ENCODE peak calls at places on chromosomes 6 and 20, in five cellular contexts. I is breast epithelium, R is A549, T is thyroid gland, X is body of pancreas. E is an unnamed sample. For H3K4me1, the result is how much of the 10 kb centered on the place peaks cover.

GRCh38 chr6:127077886-127078285 is 40.6 kb upstream of the RSPO3 start:
- DNase-seq in I (no peak), R (no peak), T (no peak), X (no peak), E (no peak)

GRCh38 chr20:37220796-37221195 is 40.8 kb downstream of the GHRH start:
- DNase-seq in I (no peak), R (no peak), T (no peak), X (no peak), E (no peak)

GRCh38 chr20:701401-702129 is 26.0 kb upstream of the SCRT2 start:
- DNase-seq in I (peak), R (no peak), T (no peak), X (no peak), E (peak)

GRCh38 chr6:31834704-31835375 is 7.3 kb downstream of the HSPA1B start:
- DNase-seq in I (peak), R (peak), T (peak), X (peak), E (peak)

GRCh38 chr20:19969507-19970255 is 47.5 kb upstream of the NAA20 start:
- DNase-seq in I (no peak), R (no peak), T (no peak), X (no peak), E (no peak)

GRCh38 chr6:165800337-165800736 is 137.3 kb upstream of the PDE10A start:
- DNase-seq in I (no peak), R (no peak), T (no peak), X (no peak), E (no peak)

GRCh38 chr6:170270984-170271593 is 19.8 kb downstream of the DLL1 start:
- DNase-seq in I (no peak), R (no peak), T (no peak), X (no peak), E (no peak)

GRCh38 chr20:51322164-51322707 is 220.3 kb downstream of the NFATC2 start:
- DNase-seq in I (no peak), R (no peak), T (no peak), X (no peak), E (no peak)

GRCh38 chr6:43070028-43070632 is 6.0 kb upstream of the PTK7 start:
- DNase-seq in I (no peak), R (peak), T (no peak), X (no peak), E (no peak)

GRCh38 chr20:9999660-10000059 is 35.1 kb upstream of the ANKEF1 start:
- DNase-seq in I (no peak), R (peak), T (no peak), X (peak), E (no peak)

GRCh38 chr6:3805448-3806123 is 43.6 kb upstream of the FAM50B start:
- DNase-seq in I (no peak), R (no peak), T (no peak), X (no peak), E (no peak)

GRCh38 chr6:96724641-96725040 is 112.6 kb downstream of the GPR63 start:
- DNase-seq in I (no peak), R (no peak), T (no peak), X (no peak), E (no peak)

GRCh38 chr6:24537771-24538385 is 43.1 kb downstream of the ALDH5A1 start:
- DNase-seq in I (no peak), R (no peak), T (no peak), X (no peak), E (no peak)

GRCh38 chr20:34980543-34981213 is 25.0 kb downstream of the MYH7B start:
- DNase-seq in I (no peak), R (no peak), T (no peak), X (no peak), E (no peak)

GRCh38 chr6:71338540-71339316 is 50.1 kb downstream of the OGFRL1 start:
- DNase-seq in I (no peak), R (no peak), T (no peak), X (no peak), E (no peak)

GRCh38 chr6:169857343-169858292 is 106.2 kb downstream of the ERMARD start:
- DNase-seq in I (no peak), R (no peak), T (no peak), X (no peak), E (no peak)

GRCh38 chr6:134768936-134769335 is 181.0 kb downstream of the ALDH8A1 start:
- DNase-seq in I (no peak), R (no peak), T (no peak), X (no peak), E (no peak)

GRCh38 chr6:135938588-135939215 is 87.2 kb downstream of the PDE7B start:
- DNase-seq in I (no peak), R (peak), T (no peak), X (no peak), E (no peak)

GRCh38 chr6:100464162-100464851 is 414 bp downstream of the SIM1 start:
- DNase-seq in I (no peak), R (no peak), T (no peak), X (no peak), E (no peak)

GRCh38 chr6:47097092-47097945 is 55.2 kb upstream of the ADGRF1 start:
- DNase-seq in I (no peak), R (peak), T (peak), X (peak), E (peak)

GRCh38 chr20:61271273-61272221 is 19.5 kb downstream of the CDH4 start:
- DNase-seq in I (no peak), R (no peak), T (no peak), X (no peak), E (no peak)

GRCh38 chr6:150541587-150541986 is 58.1 kb upstream of the PLEKHG1 start:
- DNase-seq in I (no peak), R (no peak), T (no peak), X (peak), E (no peak)

GRCh38 chr20:46670585-46671584 is 18.4 kb downstream of the TP53RK start:
- DNase-seq in I (no peak), R (no peak), T (no peak), X (peak), E (no peak)

GRCh38 chr6:169168302-169168630 is 85.4 kb downstream of the THBS2 start:
- DNase-seq in I (no peak), R (no peak), T (no peak), X (no peak), E (no peak)

GRCh38 chr6:129793447-129793846 is 67.7 kb downstream of the TMEM244 start:
- DNase-seq in I (no peak), R (no peak), T (no peak), X (no peak), E (no peak)

GRCh38 chr20:830011-830521 is 3.4 kb upstream of the FAM110A start:
- DNase-seq in I (peak), R (no peak), T (no peak), X (no peak), E (no peak)

GRCh38 chr6:160146454-160147145 is 25.0 kb downstream of the SLC22A1 start:
- DNase-seq in I (no peak), R (no peak), T (no peak), X (no peak), E (no peak)

GRCh38 chr20:63025534-63026331 is 19.0 kb upstream of the BHLHE23 start:
- DNase-seq in I (no peak), R (peak), T (no peak), X (no peak), E (no peak)

GRCh38 chr20:36399969-36400545 is 93.9 kb downstream of the DLGAP4 start:
- DNase-seq in I (no peak), R (no peak), T (no peak), X (no peak), E (no peak)

GRCh38 chr6:22236626-22237414 is 60.0 kb downstream of the PRL start:
- DNase-seq in I (no peak), R (peak), T (no peak), X (no peak), E (no peak)

GRCh38 chr6:161194374-161194773 is 79.5 kb downstream of the AGPAT4 start:
- DNase-seq in I (no peak), R (no peak), T (no peak), X (no peak), E (no peak)

GRCh38 chr20:35611482-35611881 is 4.1 kb upstream of the SPAG4 start:
- DNase-seq in I (no peak), R (no peak), T (no peak), X (no peak), E (no peak)

GRCh38 chr6:112216699-112217551 is 37.4 kb downstream of the LAMA4 start:
- DNase-seq in I (no peak), R (peak), T (no peak), X (no peak), E (no peak)

GRCh38 chr20:37295001-37295400 is 5.5 kb downstream of the MANBAL start:
- DNase-seq in I (no peak), R (peak), T (no peak), X (no peak), E (no peak)

GRCh38 chr6:117465691-117466090 is 16.8 kb upstream of the DCBLD1 start:
- DNase-seq in I (no peak), R (no peak), T (no peak), X (no peak), E (no peak)

GRCh38 chr6:159056432-159056831 is 11.6 kb upstream of the TAGAP start:
- DNase-seq in I (no peak), R (no peak), T (no peak), X (no peak), E (no peak)

GRCh38 chr20:62563561-62563960 is 78.7 kb upstream of the SLCO4A1 start:
- DNase-seq in I (no peak), R (no peak), T (no peak), X (no peak), E (no peak)

GRCh38 chr6:159826968-159827647 is 27.0 kb downstream of the PNLDC1 start:
- DNase-seq in I (no peak), R (no peak), T (no peak), X (no peak), E (no peak)

GRCh38 chr20:19501476-19502115 is 256.5 kb upstream of the RIN2 start:
- DNase-seq in I (no peak), R (no peak), T (no peak), X (no peak), E (no peak)

GRCh38 chr6:44858998-44859397 is 469.1 kb upstream of the RUNX2 start:
- DNase-seq in I (no peak), R (no peak), T (no peak), X (no peak), E (no peak)

DNA sequence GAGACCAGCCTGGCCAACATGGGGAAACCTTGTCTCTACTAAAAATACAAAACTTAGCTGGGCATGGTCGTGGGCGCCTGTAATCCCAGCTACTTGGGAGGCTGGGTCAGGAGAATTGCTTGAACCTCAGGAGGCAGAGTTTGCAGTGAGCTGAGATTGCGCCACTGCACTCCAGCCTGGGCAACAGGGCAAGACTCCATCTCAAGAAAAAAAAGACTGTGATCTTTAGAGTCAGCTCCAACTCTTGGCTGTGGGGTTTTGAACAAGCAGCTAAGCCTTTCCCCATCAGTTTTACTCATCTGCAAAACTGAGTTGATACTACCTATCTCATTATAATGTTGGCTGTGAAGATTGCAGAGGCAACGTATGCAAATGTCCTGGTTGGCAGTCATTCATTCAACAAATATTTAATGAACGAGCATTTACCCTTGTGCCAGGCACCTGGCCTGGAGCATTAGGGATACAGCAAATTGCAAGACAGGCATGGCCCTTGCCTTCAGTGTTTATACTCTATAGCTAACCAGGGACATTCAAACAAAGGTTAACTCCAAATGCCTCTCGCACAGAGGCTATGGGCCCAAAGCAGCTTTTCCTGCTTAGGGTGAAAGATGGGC is 37.9 kb downstream of the ILRUN start:
- DNase-seq in I (no peak), R (no peak), T (no peak), X (no peak), E (no peak)
- H3K4me1 ChIP-seq in I (under half), R (under half), T (under half), X (under half), E (under half)

GRCh38 chr20:64079273-64080012 is at the start of gene RGS19:
- DNase-seq in I (no peak), R (peak), T (peak), X (peak), E (peak)
- TF ChIP-seq POLR2A in I (no peak), R (peak), T (no peak), X (peak), E (no peak)

DNA sequence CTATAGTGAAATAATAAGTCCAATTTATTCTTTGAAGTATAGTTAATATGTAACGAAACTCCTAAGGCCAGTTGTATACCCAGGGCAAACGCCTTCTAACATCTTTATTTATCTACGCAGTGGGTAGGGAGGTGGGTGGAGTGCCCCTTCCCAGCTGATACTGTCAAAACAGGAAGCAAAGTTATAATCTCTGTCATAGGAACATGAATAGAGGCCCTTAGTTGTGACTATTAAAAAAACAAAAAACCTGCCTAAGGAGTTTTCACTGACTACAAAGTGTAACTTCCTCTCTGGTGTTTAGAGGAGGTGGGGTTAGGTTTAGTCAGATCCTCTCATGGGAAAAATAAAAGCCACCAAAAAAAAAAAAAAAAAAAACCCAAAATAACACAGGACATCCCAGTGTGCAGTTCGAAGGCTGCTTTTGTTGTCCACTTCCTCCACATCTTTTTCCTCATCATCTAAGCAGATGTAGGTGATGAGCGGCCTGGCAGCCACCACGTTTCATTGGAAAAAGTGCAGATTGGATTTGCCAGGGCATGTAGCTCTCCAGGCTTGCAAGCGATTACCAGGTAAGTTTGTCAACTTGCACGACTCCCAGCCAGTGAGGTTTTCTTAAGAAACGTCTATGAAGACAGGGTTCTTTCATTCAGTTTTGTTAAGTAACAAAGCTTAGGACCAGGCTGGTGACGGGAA is 58.7 kb downstream of the UTRN start:
- DNase-seq in I (no peak), R (peak), T (no peak), X (no peak), E (no peak)
- H3K4me1 ChIP-seq in I (under half), R (half or more), T (half or more), X (half or more), E (under half)

GRCh38 chr6:28349892-28350737 is at the start of gene ZKSCAN3:
- DNase-seq in I (peak), R (peak), T (peak), X (peak), E (peak)
- TF ChIP-seq POLR2A in I (no peak), R (peak), T (no peak), X (peak), E (no peak)

GRCh38 chr6:108746411-108746810 is 101.8 kb upstream of the ARMC2 start:
- DNase-seq in I (no peak), R (no peak), T (no peak), X (no peak), E (no peak)
- H3K4me1 ChIP-seq in I (under half), R (under half), T (under half), X (half or more), E (under half)

DNA sequence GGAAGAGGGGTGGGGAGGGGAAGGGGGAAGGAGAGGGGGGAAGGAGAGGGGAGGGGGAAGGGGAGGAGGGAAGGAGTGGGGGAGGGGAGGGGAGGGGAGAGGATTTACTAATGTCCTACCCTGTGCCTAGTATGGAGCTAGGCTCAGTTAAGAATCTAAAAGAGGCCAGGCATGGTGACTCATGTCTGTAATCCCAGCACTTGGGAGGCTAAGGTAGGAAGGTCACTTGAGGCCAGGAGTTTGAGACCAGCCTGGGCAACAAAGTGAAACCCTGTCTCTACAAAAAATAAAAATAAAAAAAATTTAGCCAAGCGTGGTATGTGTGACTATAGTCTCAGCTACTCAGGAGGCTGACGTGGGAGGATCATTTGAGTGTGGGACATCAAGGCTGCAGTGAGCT is 13.0 kb downstream of the UBE2J1 start:
- DNase-seq in I (no peak), R (no peak), T (no peak), X (no peak), E (no peak)
- TF ChIP-seq POLR2A in I (no peak), R (no peak), T (no peak), X (no peak), E (no peak)

GRCh38 chr20:4150095-4150492 is 134.7 kb upstream of the RNF24 start:
- DNase-seq in I (peak), R (peak), T (no peak), X (peak), E (no peak)
- H3K4me1 ChIP-seq in I (under half), R (half or more), T (under half), X (under half), E (under half)